ENCODE peak calls at places on chromosomes 1 and 21, in seven cellular contexts. One of them, this sample, is unnamed. For H3K27me3, the result is how much of the 10 kb centered on the place peaks cover.

GRCh38 chr1:160370561-160371345 is 3.9 kb downstream of the NHLH1 start:
- DNase-seq in stomach: no peak
- DNase-seq in ovary: no peak
- DNase-seq in sigmoid colon: no peak
- DNase-seq in transverse colon: no peak
- DNase-seq in K562: no peak
- DNase-seq in esophagus muscularis mucosa: no peak
- DNase-seq in this sample: no peak

GRCh38 chr1:10990828-10991227 is 21.6 kb upstream of the TARDBP start:
- DNase-seq in transverse colon: no peak
- DNase-seq in esophagus muscularis mucosa: no peak
- DNase-seq in K562: no peak
- DNase-seq in ovary: no peak
- DNase-seq in sigmoid colon: no peak
- DNase-seq in stomach: no peak
- DNase-seq in this sample: no peak

GRCh38 chr1:203354246-203354645 is 3.3 kb upstream of the FMOD start:
- DNase-seq in K562: no peak
- DNase-seq in sigmoid colon: peak
- DNase-seq in ovary: no peak
- DNase-seq in stomach: no peak
- DNase-seq in transverse colon: no peak
- DNase-seq in esophagus muscularis mucosa: no peak
- DNase-seq in this sample: no peak

GRCh38 chr1:169460193-169460833 is 25.4 kb downstream of the SLC19A2 start:
- DNase-seq in stomach: peak
- DNase-seq in transverse colon: no peak
- DNase-seq in sigmoid colon: no peak
- DNase-seq in ovary: no peak
- DNase-seq in K562: no peak
- DNase-seq in esophagus muscularis mucosa: no peak
- DNase-seq in this sample: no peak

GRCh38 chr1:7705048-7705907 is 65.8 kb upstream of the VAMP3 start:
- DNase-seq in stomach: peak
- DNase-seq in esophagus muscularis mucosa: no peak
- DNase-seq in ovary: peak
- DNase-seq in K562: no peak
- DNase-seq in sigmoid colon: peak
- DNase-seq in transverse colon: peak
- DNase-seq in this sample: no peak

GRCh38 chr1:56917356-56917755 is 48.5 kb downstream of the C8B start:
- DNase-seq in stomach: no peak
- DNase-seq in ovary: no peak
- DNase-seq in transverse colon: no peak
- DNase-seq in esophagus muscularis mucosa: no peak
- DNase-seq in sigmoid colon: no peak
- DNase-seq in K562: no peak
- DNase-seq in this sample: no peak

GRCh38 chr1:32666866-32667566 is 16.0 kb downstream of the RBBP4 start:
- DNase-seq in esophagus muscularis mucosa: no peak
- DNase-seq in ovary: no peak
- DNase-seq in sigmoid colon: no peak
- DNase-seq in K562: no peak
- DNase-seq in transverse colon: no peak
- DNase-seq in stomach: no peak
- DNase-seq in this sample: no peak

GRCh38 chr1:226862900-226863299 is 7.5 kb upstream of the PSEN2 start:
- DNase-seq in transverse colon: no peak
- DNase-seq in ovary: no peak
- DNase-seq in K562: no peak
- DNase-seq in stomach: no peak
- DNase-seq in sigmoid colon: no peak
- DNase-seq in esophagus muscularis mucosa: no peak
- DNase-seq in this sample: no peak

GRCh38 chr1:10646347-10646861 is 150.0 kb downstream of the CASZ1 start:
- DNase-seq in esophagus muscularis mucosa: no peak
- DNase-seq in sigmoid colon: no peak
- DNase-seq in K562: peak
- DNase-seq in ovary: no peak
- DNase-seq in transverse colon: no peak
- DNase-seq in stomach: peak
- DNase-seq in this sample: no peak

GRCh38 chr1:194295690-194296089 is 1109.3 kb upstream of the B3GALT2 start:
- DNase-seq in stomach: no peak
- DNase-seq in transverse colon: no peak
- DNase-seq in sigmoid colon: no peak
- DNase-seq in K562: no peak
- DNase-seq in ovary: no peak
- DNase-seq in esophagus muscularis mucosa: no peak
- DNase-seq in this sample: no peak

GRCh38 chr1:67847466-67847865 is 14.2 kb upstream of the GNG12 start:
- DNase-seq in sigmoid colon: no peak
- DNase-seq in transverse colon: no peak
- DNase-seq in ovary: no peak
- DNase-seq in K562: no peak
- DNase-seq in esophagus muscularis mucosa: no peak
- DNase-seq in stomach: no peak
- DNase-seq in this sample: no peak

GRCh38 chr1:16351994-16352841 is at the start of gene FBXO42:
- DNase-seq in esophagus muscularis mucosa: peak
- DNase-seq in stomach: peak
- DNase-seq in ovary: peak
- DNase-seq in transverse colon: peak
- DNase-seq in K562: peak
- DNase-seq in sigmoid colon: peak
- DNase-seq in this sample: peak
- TF ChIP-seq EP300 in esophagus muscularis mucosa: no peak
- TF ChIP-seq EP300 in stomach: no peak
- TF ChIP-seq EP300 in ovary: no peak
- TF ChIP-seq EP300 in transverse colon: no peak
- TF ChIP-seq EP300 in K562: no peak
- TF ChIP-seq EP300 in sigmoid colon: no peak
- TF ChIP-seq EP300 in this sample: no peak

GRCh38 chr21:22575165-22575584 is 1577.0 kb downstream of the NCAM2 start:
- DNase-seq in K562: peak
- DNase-seq in esophagus muscularis mucosa: no peak
- DNase-seq in ovary: no peak
- DNase-seq in sigmoid colon: no peak
- DNase-seq in transverse colon: no peak
- DNase-seq in stomach: no peak
- DNase-seq in this sample: no peak
- TF ChIP-seq CTCF in K562: peak
- TF ChIP-seq CTCF in esophagus muscularis mucosa: peak
- TF ChIP-seq CTCF in ovary: no peak
- TF ChIP-seq CTCF in sigmoid colon: no peak
- TF ChIP-seq CTCF in transverse colon: no peak
- TF ChIP-seq CTCF in stomach: no peak
- TF ChIP-seq CTCF in this sample: no peak

GRCh38 chr1:156407760-156408159 is 38.7 kb downstream of the RHBG start:
- DNase-seq in stomach: no peak
- DNase-seq in esophagus muscularis mucosa: no peak
- DNase-seq in K562: no peak
- DNase-seq in transverse colon: no peak
- DNase-seq in ovary: no peak
- DNase-seq in sigmoid colon: no peak
- DNase-seq in this sample: no peak

GRCh38 chr1:156412653-156413309 is 43.8 kb downstream of the RHBG start:
- DNase-seq in ovary: no peak
- DNase-seq in sigmoid colon: no peak
- DNase-seq in K562: no peak
- DNase-seq in esophagus muscularis mucosa: no peak
- DNase-seq in stomach: no peak
- DNase-seq in transverse colon: no peak
- DNase-seq in this sample: no peak

GRCh38 chr1:156410740-156411139 is 41.7 kb downstream of the RHBG start:
- DNase-seq in K562: no peak
- DNase-seq in stomach: no peak
- DNase-seq in esophagus muscularis mucosa: no peak
- DNase-seq in ovary: no peak
- DNase-seq in sigmoid colon: no peak
- DNase-seq in transverse colon: no peak
- DNase-seq in this sample: no peak

GRCh38 chr1:156409424-156409823 is 40.4 kb downstream of the RHBG start:
- DNase-seq in ovary: no peak
- DNase-seq in transverse colon: no peak
- DNase-seq in K562: no peak
- DNase-seq in sigmoid colon: no peak
- DNase-seq in esophagus muscularis mucosa: no peak
- DNase-seq in stomach: no peak
- DNase-seq in this sample: no peak

DNA sequence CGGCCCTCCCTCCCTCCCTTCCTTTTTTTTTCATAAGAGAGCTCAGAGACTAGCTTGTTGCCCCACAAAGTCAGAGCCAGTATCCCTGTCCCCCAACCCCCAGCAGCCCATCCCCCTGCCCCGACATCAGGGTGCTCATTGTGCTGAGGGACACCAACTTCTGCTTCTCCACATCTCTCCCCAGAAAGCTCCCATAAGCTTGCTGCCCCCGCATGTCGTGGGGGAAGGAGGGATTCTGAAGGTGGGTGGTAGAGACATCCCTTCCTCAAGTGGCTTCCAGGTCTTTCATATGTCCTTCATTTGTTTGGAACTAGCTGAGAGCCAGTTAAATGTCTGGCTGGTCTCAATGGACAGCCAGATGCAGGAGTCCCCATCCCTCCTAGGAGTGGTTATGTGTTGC is 41.2 kb downstream of the RHBG start:
- DNase-seq in ovary: no peak
- DNase-seq in stomach: no peak
- DNase-seq in K562: no peak
- DNase-seq in transverse colon: no peak
- DNase-seq in esophagus muscularis mucosa: no peak
- DNase-seq in sigmoid colon: no peak
- DNase-seq in this sample: no peak
- H3K27me3 ChIP-seq in ovary: under half
- H3K27me3 ChIP-seq in stomach: half or more
- H3K27me3 ChIP-seq in K562: under half
- H3K27me3 ChIP-seq in transverse colon: half or more
- H3K27me3 ChIP-seq in esophagus muscularis mucosa: under half
- H3K27me3 ChIP-seq in sigmoid colon: half or more
- H3K27me3 ChIP-seq in this sample: half or more

DNA sequence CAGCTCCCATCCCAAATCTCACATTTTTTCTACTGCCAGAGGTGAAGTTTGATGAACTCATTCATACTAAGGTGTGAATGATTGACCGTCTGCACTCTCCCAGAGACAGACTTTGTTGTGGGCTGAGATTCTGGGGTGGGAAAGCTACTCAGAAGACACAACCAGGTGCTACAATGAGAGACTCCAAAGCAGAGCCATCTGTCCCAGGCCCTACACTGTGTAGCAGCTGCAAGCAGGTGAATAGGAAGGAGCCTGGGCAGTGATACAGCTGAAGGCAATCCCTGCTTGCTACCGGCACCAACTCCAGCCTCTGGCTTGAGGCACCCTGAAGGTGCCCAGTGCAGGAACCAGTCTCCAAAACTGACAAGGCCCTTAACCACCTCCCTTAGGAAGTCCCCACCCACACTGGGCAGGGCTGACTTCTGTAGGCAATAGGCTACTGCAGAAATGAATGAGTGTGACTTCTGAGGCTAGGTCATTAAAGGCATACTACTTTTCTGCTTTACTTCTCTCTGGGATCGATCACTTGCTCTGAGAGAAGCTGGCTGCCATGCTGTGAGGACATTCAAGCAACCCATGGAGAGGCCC is 79.7 kb upstream of the RUNX3 start:
- DNase-seq in stomach: no peak
- DNase-seq in transverse colon: no peak
- DNase-seq in esophagus muscularis mucosa: no peak
- DNase-seq in K562: no peak
- DNase-seq in sigmoid colon: no peak
- DNase-seq in ovary: no peak
- DNase-seq in this sample: no peak
- TF ChIP-seq EP300 in stomach: no peak
- TF ChIP-seq EP300 in transverse colon: no peak
- TF ChIP-seq EP300 in esophagus muscularis mucosa: no peak
- TF ChIP-seq EP300 in K562: no peak
- TF ChIP-seq EP300 in sigmoid colon: no peak
- TF ChIP-seq EP300 in ovary: no peak
- TF ChIP-seq EP300 in this sample: no peak

DNA sequence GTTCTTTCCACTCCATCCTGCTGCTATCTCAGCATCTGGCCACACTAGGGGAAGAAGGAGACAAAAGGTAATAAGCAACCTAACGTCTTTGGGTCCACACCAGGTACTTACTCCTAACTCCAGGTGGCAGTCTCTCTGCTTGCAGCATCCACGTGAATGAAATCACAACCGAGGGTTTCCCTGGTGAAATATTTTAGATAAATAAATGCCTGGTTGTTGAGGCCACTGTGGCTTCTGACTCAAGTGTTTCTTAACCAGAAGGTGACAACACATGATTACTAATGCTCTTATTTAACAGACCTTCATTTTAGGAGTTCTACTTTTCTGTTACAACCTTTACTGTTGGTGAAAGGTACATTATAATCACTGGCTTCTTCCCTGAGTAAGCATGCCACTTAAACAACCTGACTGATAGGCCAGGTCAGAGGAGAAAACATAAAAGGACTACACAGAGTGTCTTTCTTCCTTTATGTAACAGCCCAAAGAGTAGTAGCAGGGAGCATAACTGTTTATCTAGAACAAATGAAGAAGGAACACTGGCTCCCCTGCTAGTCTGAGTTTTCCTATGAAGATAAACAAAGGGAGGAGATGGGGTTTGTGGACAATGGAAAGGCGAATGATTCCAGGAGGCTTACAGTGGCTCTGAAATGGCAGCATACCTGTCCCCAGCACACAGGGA is 59.9 kb downstream of the SYT6 start:
- DNase-seq in transverse colon: no peak
- DNase-seq in stomach: no peak
- DNase-seq in K562: no peak
- DNase-seq in ovary: no peak
- DNase-seq in sigmoid colon: no peak
- DNase-seq in esophagus muscularis mucosa: no peak
- DNase-seq in this sample: no peak
- TF ChIP-seq CTCF in transverse colon: no peak
- TF ChIP-seq CTCF in stomach: no peak
- TF ChIP-seq CTCF in K562: peak
- TF ChIP-seq CTCF in ovary: no peak
- TF ChIP-seq CTCF in sigmoid colon: no peak
- TF ChIP-seq CTCF in esophagus muscularis mucosa: no peak
- TF ChIP-seq CTCF in this sample: no peak

DNA sequence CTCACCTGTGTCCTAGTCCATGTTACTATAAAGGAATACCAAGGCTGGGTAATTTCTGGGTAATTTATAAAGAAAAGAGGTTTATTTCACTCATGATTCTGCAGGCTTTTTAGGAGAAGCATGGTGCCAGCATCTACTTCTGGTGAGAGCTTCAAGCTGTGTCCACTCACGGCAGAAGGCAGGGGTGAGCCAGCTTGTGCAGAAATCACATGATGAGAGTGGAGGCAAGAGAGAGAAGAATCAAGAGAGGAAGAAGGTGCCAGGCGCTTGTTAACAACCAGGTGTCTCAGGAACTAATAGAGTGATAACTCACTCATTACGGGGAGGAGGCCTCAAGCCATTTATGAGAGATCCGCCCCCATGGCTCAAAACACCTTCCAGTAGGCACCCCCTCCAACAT is 67.5 kb upstream of the CD34 start:
- DNase-seq in esophagus muscularis mucosa: no peak
- DNase-seq in stomach: no peak
- DNase-seq in transverse colon: no peak
- DNase-seq in K562: no peak
- DNase-seq in sigmoid colon: no peak
- DNase-seq in ovary: no peak
- DNase-seq in this sample: no peak
- H3K27me3 ChIP-seq in esophagus muscularis mucosa: under half
- H3K27me3 ChIP-seq in stomach: under half
- H3K27me3 ChIP-seq in transverse colon: under half
- H3K27me3 ChIP-seq in K562: under half
- H3K27me3 ChIP-seq in sigmoid colon: under half
- H3K27me3 ChIP-seq in ovary: under half
- H3K27me3 ChIP-seq in this sample: under half